ENCODE peak calls at places on chromosomes 1 and 21, in eight cellular contexts. R is astrocyte of the cerebellum; E is stimulated activated CD8-positive, alpha-beta memory T cell treated with anti-CD3 and anti-CD28 coated beads, Interleukin-15, amount 100 ng/mL, for 1 hour; H is HT1080; B is naive B cell; P is lower lobe of right lung; M is stimulated activated CD4-positive, alpha-beta T cell treated with anti-CD3 and anti-CD28 coated beads, Interleukin-1b, Interleukin-23, amount 100 ng/mL, for 1 hour; G is body of pancreas. Q is an unnamed sample.

GRCh38 chr1:94617139-94617805 is 75.7 kb upstream of the F3 start:
- DNase-seq in P (no peak), E (no peak), H (peak), M (no peak), G (no peak), R (no peak), B (no peak), Q (no peak)

GRCh38 chr1:18066576-18066975 is 41.0 kb upstream of the IGSF21 start:
- DNase-seq in E (no peak), G (no peak), M (no peak), H (no peak), P (no peak), R (no peak), B (no peak), Q (no peak)

GRCh38 chr1:51998701-51999100 is 8.2 kb upstream of the RAB3B start:
- DNase-seq in B (no peak), M (no peak), P (no peak), G (no peak), E (no peak), H (no peak), R (no peak), Q (no peak)

GRCh38 chr1:230243146-230243545 is 176.1 kb downstream of the GALNT2 start:
- DNase-seq in H (no peak), P (no peak), M (no peak), R (no peak), B (no peak), G (no peak), E (no peak), Q (no peak)

GRCh38 chr21:39251326-39251725 is 62.1 kb downstream of the BRWD1 start:
- DNase-seq in M (no peak), R (no peak), B (no peak), P (no peak), G (no peak), H (no peak), E (no peak), Q (no peak)

GRCh38 chr1:42965339-42965738 is 6.7 kb upstream of the SLC2A1 start:
- DNase-seq in R (no peak), M (no peak), G (no peak), B (no peak), P (no peak), H (no peak), E (no peak), Q (no peak)

GRCh38 chr1:119652587-119652986 is 4.5 kb upstream of the ZNF697 start:
- DNase-seq in M (no peak), P (no peak), B (no peak), H (no peak), G (no peak), E (no peak), R (no peak), Q (no peak)

GRCh38 chr1:1390675-1391074 is 8.5 kb downstream of the CCNL2 start:
- DNase-seq in E (no peak), G (no peak), H (no peak), P (peak), R (no peak), M (no peak), B (no peak), Q (no peak)

GRCh38 chr21:45228656-45229240 is 58.9 kb downstream of the POFUT2 start:
- DNase-seq in M (no peak), R (no peak), G (no peak), P (no peak), B (no peak), E (no peak), H (no peak), Q (no peak)

GRCh38 chr1:48619529-48619928 is 147.5 kb upstream of the SPATA6 start:
- DNase-seq in R (no peak), B (no peak), P (no peak), E (no peak), G (no peak), M (no peak), H (peak), Q (no peak)

GRCh38 chr1:160819186-160819585 is 23.2 kb downstream of the LY9 start:
- DNase-seq in P (no peak), H (no peak), R (no peak), M (no peak), G (no peak), B (no peak), E (no peak), Q (no peak)

GRCh38 chr1:154796303-154796892 is 73.7 kb downstream of the KCNN3 start:
- DNase-seq in G (no peak), P (no peak), R (no peak), H (no peak), E (no peak), M (no peak), B (no peak), Q (no peak)

GRCh38 chr1:204225841-204226745 is 12.3 kb upstream of the GOLT1A start:
- DNase-seq in R (no peak), B (no peak), P (no peak), E (no peak), M (no peak), G (no peak), H (peak), Q (no peak)

GRCh38 chr1:6002714-6003501 is 10.7 kb upstream of the NPHP4 start:
- DNase-seq in H (no peak), R (no peak), P (peak), M (no peak), G (no peak), B (no peak), E (no peak), Q (no peak)

GRCh38 chr1:246961939-246962373 is 30.2 kb upstream of the AHCTF1 start:
- DNase-seq in G (peak), B (no peak), H (peak), M (no peak), R (no peak), E (no peak), P (peak), Q (no peak)

GRCh38 chr1:62110198-62110817 is 84.3 kb upstream of the L1TD1 start:
- DNase-seq in E (no peak), B (no peak), P (no peak), R (no peak), M (no peak), G (no peak), H (no peak), Q (no peak)

GRCh38 chr1:235835226-235835625 is 31.5 kb downstream of the LYST start:
- DNase-seq in P (no peak), B (no peak), H (no peak), M (no peak), R (no peak), E (no peak), G (peak), Q (no peak)

GRCh38 chr1:42929434-42930177 is 29.1 kb downstream of the SLC2A1 start:
- DNase-seq in M (no peak), E (no peak), B (no peak), P (no peak), G (no peak), H (no peak), R (no peak), Q (no peak)

GRCh38 chr1:77866296-77866695 is 22.1 kb upstream of the NEXN start:
- DNase-seq in R (no peak), E (no peak), G (no peak), H (no peak), P (no peak), B (no peak), M (no peak), Q (no peak)

GRCh38 chr1:158286966-158287365 is 2.8 kb upstream of the CD1C start:
- DNase-seq in G (no peak), P (no peak), M (no peak), H (no peak), B (no peak), R (no peak), E (no peak), Q (no peak)

GRCh38 chr1:45615885-45616284 is 8.0 kb downstream of the CCDC17 start:
- DNase-seq in G (no peak), M (no peak), R (no peak), E (no peak), H (no peak), P (no peak), B (peak), Q (no peak)

GRCh38 chr1:154616659-154617345 is 8.8 kb upstream of the ADAR start:
- DNase-seq in R (no peak), B (no peak), E (no peak), G (no peak), P (no peak), H (no peak), M (no peak), Q (no peak)

GRCh38 chr21:41808846-41809245 is 42.0 kb upstream of the RIPK4 start:
- DNase-seq in H (no peak), P (no peak), E (no peak), R (no peak), G (no peak), B (no peak), M (no peak), Q (no peak)

GRCh38 chr1:25503551-25504426 is 39.6 kb upstream of the LDLRAP1 start:
- DNase-seq in E (peak), M (peak), R (no peak), P (peak), B (peak), H (peak), G (peak), Q (peak)

GRCh38 chr1:33410091-33410701 is 20.7 kb downstream of the PHC2 start:
- DNase-seq in P (no peak), M (no peak), E (no peak), R (no peak), H (no peak), B (no peak), G (no peak), Q (no peak)

GRCh38 chr1:178057131-178057765 is 36.7 kb upstream of the RASAL2 start:
- DNase-seq in G (no peak), B (no peak), E (no peak), M (no peak), H (no peak), R (no peak), P (no peak), Q (no peak)

GRCh38 chr1:64469121-64469520 is 808 bp upstream of the CACHD1 start:
- DNase-seq in H (no peak), M (no peak), E (no peak), R (no peak), G (peak), B (no peak), P (no peak), Q (no peak)

GRCh38 chr1:232283864-232284263 is 346.1 kb downstream of the SIPA1L2 start:
- DNase-seq in G (no peak), R (no peak), H (no peak), E (no peak), P (no peak), M (no peak), B (no peak), Q (no peak)

GRCh38 chr1:198649598-198650338 is 10.9 kb downstream of the PTPRC start:
- DNase-seq in P (no peak), R (no peak), M (no peak), G (no peak), B (no peak), E (no peak), H (no peak), Q (no peak)

GRCh38 chr1:12143631-12144155 is 23.1 kb upstream of the TNFRSF1B start:
- DNase-seq in B (no peak), G (peak), H (peak), R (peak), P (peak), M (no peak), E (no peak), Q (no peak)

GRCh38 chr1:159141584-159142518 is 29.6 kb upstream of the CADM3 start:
- DNase-seq in H (peak), R (peak), P (no peak), M (no peak), B (no peak), G (no peak), E (no peak), Q (no peak)

Q was measured in effector CD8-positive, alpha-beta T cell.